ENCODE peak calls at places on chromosomes 6 and 20, in six cellular contexts. One of them, this sample, is unnamed.

GRCh38 chr6:7215140-7215539 is 97.9 kb downstream of the SSR1 start:
- DNase-seq in progenitor cell of endocrine pancreas: no peak
- DNase-seq in HFFc6: peak
- DNase-seq in HL-60: no peak
- DNase-seq in Caco-2: no peak
- DNase-seq in dorsolateral prefrontal cortex: no peak
- DNase-seq in this sample: no peak

GRCh38 chr6:114096553-114097172 is 125.7 kb upstream of the HDAC2 start:
- DNase-seq in progenitor cell of endocrine pancreas: no peak
- DNase-seq in HFFc6: peak
- DNase-seq in HL-60: no peak
- DNase-seq in Caco-2: peak
- DNase-seq in dorsolateral prefrontal cortex: no peak
- DNase-seq in this sample: peak

GRCh38 chr6:25138697-25139051 is 140.5 kb upstream of the CARMIL1 start:
- DNase-seq in progenitor cell of endocrine pancreas: no peak
- DNase-seq in HFFc6: peak
- DNase-seq in HL-60: no peak
- DNase-seq in Caco-2: no peak
- DNase-seq in dorsolateral prefrontal cortex: no peak
- DNase-seq in this sample: no peak

GRCh38 chr6:47631248-47632196 is 66.9 kb upstream of the ADGRF4 start:
- DNase-seq in progenitor cell of endocrine pancreas: no peak
- DNase-seq in HFFc6: peak
- DNase-seq in HL-60: no peak
- DNase-seq in Caco-2: peak
- DNase-seq in dorsolateral prefrontal cortex: no peak
- DNase-seq in this sample: peak

GRCh38 chr6:156010-156409 is 136.3 kb upstream of the DUSP22 start:
- DNase-seq in progenitor cell of endocrine pancreas: no peak
- DNase-seq in HFFc6: no peak
- DNase-seq in HL-60: no peak
- DNase-seq in Caco-2: no peak
- DNase-seq in dorsolateral prefrontal cortex: no peak
- DNase-seq in this sample: no peak

GRCh38 chr20:51121901-51122412 is 99.0 kb upstream of the KCNG1 start:
- DNase-seq in progenitor cell of endocrine pancreas: no peak
- DNase-seq in HFFc6: peak
- DNase-seq in HL-60: no peak
- DNase-seq in Caco-2: no peak
- DNase-seq in dorsolateral prefrontal cortex: no peak
- DNase-seq in this sample: no peak

GRCh38 chr6:28462401-28462800 is 19.1 kb upstream of the ZSCAN23 start:
- DNase-seq in progenitor cell of endocrine pancreas: no peak
- DNase-seq in HFFc6: no peak
- DNase-seq in HL-60: no peak
- DNase-seq in Caco-2: no peak
- DNase-seq in dorsolateral prefrontal cortex: no peak
- DNase-seq in this sample: no peak

GRCh38 chr6:15280023-15280422 is 34.2 kb downstream of the JARID2 start:
- DNase-seq in progenitor cell of endocrine pancreas: no peak
- DNase-seq in HFFc6: peak
- DNase-seq in HL-60: no peak
- DNase-seq in Caco-2: no peak
- DNase-seq in dorsolateral prefrontal cortex: no peak
- DNase-seq in this sample: no peak

GRCh38 chr6:166156942-166157341 is 10.7 kb downstream of the TBXT start:
- DNase-seq in progenitor cell of endocrine pancreas: no peak
- DNase-seq in HFFc6: no peak
- DNase-seq in HL-60: no peak
- DNase-seq in Caco-2: no peak
- DNase-seq in dorsolateral prefrontal cortex: no peak
- DNase-seq in this sample: no peak

GRCh38 chr6:111789593-111789992 is 83.7 kb downstream of the FYN start:
- DNase-seq in progenitor cell of endocrine pancreas: no peak
- DNase-seq in HFFc6: no peak
- DNase-seq in HL-60: no peak
- DNase-seq in Caco-2: no peak
- DNase-seq in dorsolateral prefrontal cortex: no peak
- DNase-seq in this sample: no peak

GRCh38 chr6:46583711-46584110 is 68.9 kb downstream of the CYP39A1 start:
- DNase-seq in progenitor cell of endocrine pancreas: no peak
- DNase-seq in HFFc6: no peak
- DNase-seq in HL-60: no peak
- DNase-seq in Caco-2: no peak
- DNase-seq in dorsolateral prefrontal cortex: no peak
- DNase-seq in this sample: no peak

This sample was measured in DND-41.